ENCODE peak calls at places on chromosomes 1 and 21, in five cellular contexts. X is stimulated activated CD8-positive, alpha-beta memory T cell treated with anti-CD3 and anti-CD28 coated beads, Interleukin-2, amount 100 ng/mL, for 1 hour; V is thoracic aorta; Z is aorta; Y is T-helper 2 cell. U is an unnamed sample.

GRCh38 chr1:62508187-62508758 is 71.4 kb downstream of the USP1 start:
- DNase-seq in V (no peak), X (no peak), Y (peak), Z (no peak), U (no peak)

GRCh38 chr1:119429687-119430086 is 14.7 kb downstream of the HSD3B2 start:
- DNase-seq in Z (no peak), X (no peak), V (no peak), Y (no peak), U (no peak)

GRCh38 chr1:228735871-228736586 is 750 bp downstream of the RHOU start:
- DNase-seq in X (no peak), V (no peak), Y (peak), Z (peak), U (peak)

GRCh38 chr1:96968582-96969378 is 247.2 kb downstream of the PTBP2 start:
- DNase-seq in V (no peak), Z (no peak), Y (no peak), X (no peak), U (no peak)

GRCh38 chr1:46735708-46736324 is 16.9 kb upstream of the EFCAB14 start:
- DNase-seq in V (no peak), Z (no peak), Y (peak), X (no peak), U (no peak)

GRCh38 chr1:68057050-68057449 is 6.6 kb upstream of the DIRAS3 start:
- DNase-seq in Z (no peak), V (no peak), X (no peak), Y (no peak), U (no peak)

GRCh38 chr1:233909195-233909594 is 4.7 kb downstream of the SLC35F3 start:
- DNase-seq in Z (no peak), V (no peak), Y (no peak), X (no peak), U (no peak)

GRCh38 chr1:58057820-58058219 is 488.7 kb downstream of the OMA1 start:
- DNase-seq in Y (no peak), Z (no peak), X (no peak), V (no peak), U (no peak)

GRCh38 chr1:91751281-91751680 is 134.7 kb downstream of the TGFBR3 start:
- DNase-seq in V (no peak), X (no peak), Z (no peak), Y (no peak), U (no peak)

GRCh38 chr21:35908311-35909078 is 151.8 kb downstream of the SETD4 start:
- DNase-seq in V (no peak), X (no peak), Z (no peak), Y (no peak), U (no peak)

GRCh38 chr1:1021010-1021845 is 1.3 kb downstream of the AGRN start:
- DNase-seq in Y (no peak), Z (no peak), X (no peak), V (no peak), U (no peak)

GRCh38 chr1:66351913-66352312 is 182.0 kb upstream of the SGIP1 start:
- DNase-seq in V (no peak), Y (peak), X (no peak), Z (no peak), U (no peak)

GRCh38 chr1:9700340-9700739 is 48.8 kb downstream of the PIK3CD start:
- DNase-seq in V (no peak), Y (no peak), Z (no peak), X (no peak), U (no peak)

GRCh38 chr1:162663086-162663485 is 30.8 kb downstream of the DDR2 start:
- DNase-seq in Y (no peak), X (no peak), V (no peak), Z (no peak), U (no peak)

GRCh38 chr1:215045647-215046308 is 36.8 kb upstream of the KCNK2 start:
- DNase-seq in V (no peak), Z (no peak), X (no peak), Y (no peak), U (no peak)

GRCh38 chr1:238951809-238952208 is 434.6 kb upstream of the CHRM3 start:
- DNase-seq in Y (no peak), Z (no peak), V (no peak), X (no peak), U (no peak)

GRCh38 chr1:6249732-6250689 is 6.0 kb downstream of the HES3 start:
- DNase-seq in X (no peak), V (no peak), Z (peak), Y (no peak), U (no peak)

GRCh38 chr1:211761400-211761799 is 69.2 kb downstream of the LPGAT1 start:
- DNase-seq in Z (no peak), X (no peak), Y (no peak), V (no peak), U (no peak)

GRCh38 chr1:152130186-152130585 is 14.9 kb upstream of the TCHH start:
- DNase-seq in Y (no peak), Z (no peak), V (no peak), X (no peak), U (no peak)

U was measured in activated T-helper 9 cell treated with anti-CD3 and anti-CD28 coated beads, Interleukin-2, amount 50 U/mL, for 16 hours.